ENCODE peak calls at places on chromosomes 1 and 21, in four cellular contexts. W is fibroblast of pulmonary artery, X is adrenal gland, S is brain microvascular endothelial cell. T is an unnamed sample.
A peak's percentile ranks its signal among the peaks of the same experiment; 100 is the strongest.

GRCh38 chr1:27609210-27609555 is 5.2 kb upstream of the AHDC1 start:
- DNase-seq in W (no peak), X (no peak), S (no peak), T (no peak)

GRCh38 chr1:90558126-90558525 is 159.0 kb downstream of the BARHL2 start:
- DNase-seq in W (no peak), X (no peak), S (no peak), T (no peak)

GRCh38 chr1:160597705-160598104 is 18.4 kb upstream of the CD84 start:
- DNase-seq in W (no peak), X (no peak), S (no peak), T (no peak)

GRCh38 chr1:24236170-24237045 is 49.3 kb upstream of the IFNLR1 start:
- DNase-seq in W (peak; percentile 67), X (peak; percentile 28), S (no peak), T (peak; percentile 77)

GRCh38 chr1:228178737-228179720 is 13.4 kb downstream of the IBA57 start:
- DNase-seq in W (no peak), X (no peak), S (no peak), T (no peak)

GRCh38 chr1:234315091-234315541 is 58.1 kb upstream of the COA6 start:
- DNase-seq in W (peak; percentile 39), X (no peak), S (no peak), T (no peak)

GRCh38 chr1:91523462-91523861 is 22.8 kb downstream of the CDC7 start:
- DNase-seq in W (peak; percentile 22), X (no peak), S (no peak), T (peak; percentile 29)

GRCh38 chr1:190373705-190374336 is 103.8 kb downstream of the BRINP3 start:
- DNase-seq in W (peak; percentile 49), X (no peak), S (no peak), T (no peak)

GRCh38 chr1:4657244-4657789 is 2.9 kb downstream of the AJAP1 start:
- DNase-seq in W (no peak), X (no peak), S (no peak), T (no peak)

GRCh38 chr21:31426235-31426797 is 82.3 kb upstream of the TIAM1 start:
- DNase-seq in W (no peak), X (no peak), S (peak; percentile 37), T (no peak)

GRCh38 chr1:162299018-162299417 is 77.6 kb downstream of the SPATA46 start:
- DNase-seq in W (no peak), X (no peak), S (no peak), T (no peak)

GRCh38 chr1:93080424-93080823 is 1.3 kb downstream of the MTF2 start:
- DNase-seq in W (peak; percentile 87), X (no peak), S (peak; percentile 43), T (peak; percentile 27)

GRCh38 chr1:94851571-94851970 is 31.4 kb downstream of the SLC44A3 start:
- DNase-seq in W (no peak), X (no peak), S (no peak), T (no peak)

GRCh38 chr21:31190516-31190915 is 152.2 kb upstream of the KRTAP19-8 start:
- DNase-seq in W (no peak), X (no peak), S (no peak), T (no peak)

GRCh38 chr1:59316497-59317128 is 19.7 kb downstream of the FGGY start:
- DNase-seq in W (no peak), X (no peak), S (peak; percentile 24), T (no peak)

GRCh38 chr1:36464605-36465393 is 615 bp upstream of the MRPS15 start:
- DNase-seq in W (no peak), X (no peak), S (no peak), T (peak; percentile 14)

GRCh38 chr1:188023206-188023605 is 1194.5 kb downstream of the PLA2G4A start:
- DNase-seq in W (no peak), X (no peak), S (peak; percentile 11), T (no peak)

GRCh38 chr1:160752926-160753325 is 13.9 kb downstream of the SLAMF7 start:
- DNase-seq in W (peak; percentile 18), X (peak; percentile 27), S (no peak), T (no peak)

GRCh38 chr1:168441745-168442144 is 102.1 kb downstream of the XCL2 start:
- DNase-seq in W (no peak), X (no peak), S (no peak), T (no peak)

GRCh38 chr1:43999455-43999854 is 8.1 kb downstream of the CCDC24 start:
- DNase-seq in W (no peak), X (no peak), S (no peak), T (no peak)

GRCh38 chr1:174877208-174877673 is 122.5 kb upstream of the CACYBP start:
- DNase-seq in W (no peak), X (no peak), S (no peak), T (no peak)

GRCh38 chr1:45512641-45513054 is 9.0 kb downstream of the PRDX1 start:
- DNase-seq in W (peak; percentile 79), X (peak; percentile 71), S (peak; percentile 70), T (peak; percentile 69)

GRCh38 chr1:235597867-235598553 is 51.6 kb downstream of the GNG4 start:
- DNase-seq in W (peak; percentile 71), X (no peak), S (peak; percentile 60), T (no peak)

DNA sequence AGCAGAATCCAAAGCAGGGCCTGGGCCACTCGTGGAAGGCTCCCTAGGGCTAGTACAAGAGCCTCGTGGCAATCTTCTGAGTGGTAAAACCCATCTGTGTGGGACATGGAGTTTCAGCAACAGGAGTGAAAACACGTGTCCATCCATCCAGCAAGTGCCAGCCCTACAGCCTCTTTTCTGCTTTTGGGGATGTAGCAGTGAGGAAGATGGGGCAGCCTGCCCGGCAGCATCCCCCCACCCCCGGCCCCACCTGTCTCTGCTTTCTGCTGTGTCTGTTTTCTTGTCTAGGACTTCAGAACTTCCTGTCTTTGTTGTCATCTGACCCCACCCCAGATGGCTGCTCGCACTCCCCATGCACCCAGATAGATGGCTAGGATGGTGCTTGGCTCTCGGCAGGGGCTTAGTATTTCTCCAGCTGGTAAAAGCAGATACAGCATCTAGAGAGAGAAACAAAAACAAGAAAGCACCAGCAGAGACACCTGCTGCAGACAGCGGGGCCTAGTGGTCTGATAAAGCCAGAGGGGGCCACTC is 1.5 kb downstream of the CPTP start:
- DNase-seq in W (no peak), X (no peak), S (no peak), T (no peak)
- H3K4me3 ChIP-seq in W (no peak overlapping the region), X (no peak overlapping the region), S (no peak overlapping the region), T (no peak overlapping the region)

GRCh38 chr1:76138217-76138616 is 63.7 kb downstream of the ST6GALNAC3 start:
- DNase-seq in W (no peak), X (no peak), S (no peak), T (no peak)

GRCh38 chr1:76141898-76142297 is 67.4 kb downstream of the ST6GALNAC3 start:
- DNase-seq in W (no peak), X (no peak), S (no peak), T (no peak)

GRCh38 chr1:76137746-76138145 is 63.2 kb downstream of the ST6GALNAC3 start:
- DNase-seq in W (peak; percentile 8), X (no peak), S (no peak), T (no peak)

GRCh38 chr1:76142771-76143540 is 68.4 kb downstream of the ST6GALNAC3 start:
- DNase-seq in W (peak; percentile 26), X (peak; percentile 12), S (no peak), T (peak; percentile 75)

GRCh38 chr1:76140227-76140626 is 65.7 kb downstream of the ST6GALNAC3 start:
- DNase-seq in W (no peak), X (no peak), S (no peak), T (no peak)
- TF ChIP-seq CTCF in W (peak; percentile 3), X (no peak), S (peak; percentile 24), T (no peak)

GRCh38 chr21:36491191-36491916 is 11.4 kb upstream of the CLDN14 start:
- DNase-seq in W (no peak), X (no peak), S (peak; percentile 81), T (no peak)
- H3K4me3 ChIP-seq in W (no peak overlapping the region), X (no peak overlapping the region), S (no peak overlapping the region), T (no peak overlapping the region)

DNA sequence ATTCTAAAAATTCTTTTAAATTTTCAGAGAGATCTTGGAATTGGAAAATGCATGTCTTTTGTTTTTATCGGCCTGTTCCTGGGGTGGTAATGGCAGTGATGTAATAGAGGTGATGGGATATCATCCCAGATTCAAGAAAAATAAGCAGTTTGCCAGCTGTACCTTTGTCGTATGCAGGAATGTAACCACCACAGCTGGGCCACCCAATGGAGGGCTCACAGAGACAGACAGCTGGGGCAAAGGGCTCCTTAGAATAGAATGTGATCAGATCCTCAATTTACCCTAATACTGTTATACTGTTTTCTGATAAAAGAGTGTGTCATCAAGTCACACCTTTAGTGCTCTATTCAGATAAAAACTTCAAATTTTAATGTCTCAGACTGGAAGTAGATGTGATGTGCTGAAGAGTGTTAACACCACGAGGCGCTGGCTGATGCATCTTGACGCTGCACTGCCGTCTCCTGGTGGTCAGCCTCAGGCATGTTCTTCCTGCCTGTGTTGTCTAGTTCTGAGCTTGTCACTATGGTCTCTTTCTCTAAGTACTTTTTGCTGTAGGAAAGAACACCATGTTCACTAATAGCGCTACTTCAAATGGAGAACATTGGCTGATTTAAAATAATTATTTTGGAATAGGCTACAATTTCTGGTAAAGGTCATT is 78.8 kb downstream of the C1orf21 start:
- DNase-seq in W (peak; percentile 4), X (no peak), S (peak; percentile 14), T (no peak)
- TF ChIP-seq CTCF in W (no peak), X (no peak), S (peak; percentile 58), T (no peak)

DNA sequence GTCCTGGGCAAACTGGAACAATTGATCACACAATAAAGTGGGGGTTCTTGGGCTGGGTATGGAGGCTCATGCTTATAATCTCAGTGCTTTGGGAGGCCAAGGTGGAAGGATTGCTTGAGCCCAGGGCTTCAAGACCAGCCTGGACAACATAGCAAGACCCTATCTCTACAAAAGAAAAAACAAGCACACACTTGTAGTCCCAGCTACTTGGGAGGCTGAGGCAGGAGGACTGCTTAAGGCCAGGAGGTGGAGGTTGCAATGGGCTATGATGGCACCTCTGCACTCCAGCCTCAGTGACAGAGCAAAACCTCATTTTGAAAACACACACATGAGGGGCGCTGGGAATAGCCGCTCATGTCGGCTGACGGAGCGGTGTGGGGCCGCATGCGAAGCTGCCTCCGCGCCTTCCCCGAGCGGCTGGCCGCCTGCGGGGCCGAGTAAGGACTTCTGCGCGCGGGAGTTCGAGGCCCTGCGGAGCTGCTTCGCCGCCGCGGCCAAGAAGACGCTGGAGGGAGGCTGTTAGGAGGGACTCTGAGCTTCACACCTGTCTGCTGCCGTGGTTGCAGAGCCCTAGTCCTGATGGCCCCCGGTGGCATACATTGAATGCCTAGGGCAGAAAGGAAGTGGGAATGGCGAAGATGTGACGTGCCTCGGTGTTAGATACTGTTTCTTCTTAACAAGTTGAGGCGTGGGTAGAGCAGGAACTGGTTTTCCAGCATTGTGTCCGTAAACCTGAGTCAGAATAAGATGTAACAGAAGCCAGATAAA is 59.5 kb downstream of the ACBD3 start:
- DNase-seq in W (no peak), X (no peak), S (no peak), T (no peak)
- H3K4me3 ChIP-seq in W (no peak overlapping the region), X (no peak overlapping the region), S (no peak overlapping the region), T (no peak overlapping the region)

DNA sequence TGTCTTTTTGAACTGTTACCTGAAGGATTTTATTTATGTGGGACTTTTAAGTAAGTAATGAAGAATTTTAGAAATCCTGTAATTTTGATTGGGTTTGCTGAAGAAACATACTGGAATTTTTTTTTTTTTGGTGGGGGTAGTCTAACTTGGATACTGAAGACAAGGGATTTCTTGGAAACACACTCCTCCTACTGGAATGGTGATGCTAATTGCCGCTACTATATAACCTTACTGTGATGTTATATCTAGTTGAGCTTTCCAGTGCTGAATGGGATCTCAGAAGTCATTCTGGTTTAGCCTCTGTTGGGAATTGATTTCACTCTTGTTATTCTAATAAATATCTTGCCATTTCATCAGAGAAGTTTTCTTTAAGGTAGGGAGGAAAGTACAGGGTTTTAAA is 8.4 kb downstream of the PPP2R5A start:
- DNase-seq in W (peak; percentile 45), X (no peak), S (no peak), T (no peak)
- TF ChIP-seq CTCF in W (peak; percentile 36), X (no peak), S (peak; percentile 31), T (peak; percentile 37)